ENCODE peak calls at places on chromosome X, in four cellular contexts. One of them, this sample, is unnamed.

GRCh38 chrX:106302304-106302703 is 134.2 kb downstream of the PWWP3B start:
- DNase-seq in heart right ventricle: no peak
- DNase-seq in foreskin fibroblast: peak
- DNase-seq in A549: no peak
- DNase-seq in this sample: no peak

GRCh38 chrX:1392376-1393130 is 640 bp upstream of the SLC25A6 start:
- DNase-seq in heart right ventricle: peak
- DNase-seq in foreskin fibroblast: peak
- DNase-seq in A549: peak
- DNase-seq in this sample: peak

GRCh38 chrX:133402042-133402453 is 13.2 kb downstream of the GPC4 start:
- DNase-seq in heart right ventricle: no peak
- DNase-seq in foreskin fibroblast: peak
- DNase-seq in A549: no peak
- DNase-seq in this sample: peak

GRCh38 chrX:149512225-149512885 is 7.2 kb upstream of the IDS start:
- DNase-seq in heart right ventricle: no peak
- DNase-seq in foreskin fibroblast: peak
- DNase-seq in A549: peak
- DNase-seq in this sample: peak

GRCh38 chrX:139936259-139936658 is 3.4 kb upstream of the ATP11C start:
- DNase-seq in heart right ventricle: no peak
- DNase-seq in foreskin fibroblast: no peak
- DNase-seq in A549: peak
- DNase-seq in this sample: no peak

GRCh38 chrX:140317462-140317861 is 187.4 kb downstream of the SOX3 start:
- DNase-seq in heart right ventricle: no peak
- DNase-seq in foreskin fibroblast: no peak
- DNase-seq in A549: no peak
- DNase-seq in this sample: no peak

GRCh38 chrX:130118941-130119640 is 8.8 kb upstream of the ELF4 start:
- DNase-seq in heart right ventricle: no peak
- DNase-seq in foreskin fibroblast: peak
- DNase-seq in A549: no peak
- DNase-seq in this sample: peak

GRCh38 chrX:115689931-115690330 is 129.0 kb downstream of the PLS3 start:
- DNase-seq in heart right ventricle: no peak
- DNase-seq in foreskin fibroblast: peak
- DNase-seq in A549: no peak
- DNase-seq in this sample: no peak

GRCh38 chrX:137565318-137565904 is 516 bp upstream of the ZIC3 start:
- DNase-seq in heart right ventricle: no peak
- DNase-seq in foreskin fibroblast: no peak
- DNase-seq in A549: no peak
- DNase-seq in this sample: no peak

DNA sequence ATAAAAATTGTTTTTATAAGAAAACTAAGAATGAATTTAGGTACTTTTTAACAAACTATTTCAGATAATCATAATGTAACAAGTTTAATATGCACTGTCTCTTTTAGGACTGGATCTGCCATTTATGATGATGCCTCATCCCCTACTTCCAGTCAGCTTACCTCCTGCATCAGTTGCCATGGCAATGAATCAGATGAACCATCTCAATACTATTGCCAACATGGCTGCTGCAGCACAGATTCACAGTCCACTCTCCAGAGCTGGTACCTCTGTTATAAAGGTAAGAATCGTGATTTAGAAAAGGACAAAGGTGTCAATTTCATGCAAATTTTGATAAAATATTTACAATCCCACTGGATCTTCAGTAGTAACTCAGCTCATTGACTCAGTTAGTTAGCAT is 566.2 kb downstream of the DACH2 start:
- DNase-seq in heart right ventricle: no peak
- DNase-seq in foreskin fibroblast: no peak
- DNase-seq in A549: no peak
- DNase-seq in this sample: no peak
- H3K4me3 ChIP-seq in heart right ventricle: no peak
- H3K4me3 ChIP-seq in foreskin fibroblast: no peak
- H3K4me3 ChIP-seq in A549: no peak
- H3K4me3 ChIP-seq in this sample: no peak

GRCh38 chrX:69287025-69287540 is 121.8 kb upstream of the PJA1 start:
- DNase-seq in heart right ventricle: no peak
- DNase-seq in foreskin fibroblast: no peak
- DNase-seq in A549: no peak
- DNase-seq in this sample: no peak

GRCh38 chrX:69285401-69285871 is 120.2 kb upstream of the PJA1 start:
- DNase-seq in heart right ventricle: peak
- DNase-seq in foreskin fibroblast: peak
- DNase-seq in A549: no peak
- DNase-seq in this sample: no peak

GRCh38 chrX:69284491-69284890 is 119.2 kb upstream of the PJA1 start:
- DNase-seq in heart right ventricle: no peak
- DNase-seq in foreskin fibroblast: no peak
- DNase-seq in A549: no peak
- DNase-seq in this sample: no peak

GRCh38 chrX:69286546-69286906 is 121.3 kb upstream of the PJA1 start:
- DNase-seq in heart right ventricle: no peak
- DNase-seq in foreskin fibroblast: no peak
- DNase-seq in A549: no peak
- DNase-seq in this sample: no peak

GRCh38 chrX:69285881-69286545 is 120.8 kb upstream of the PJA1 start:
- DNase-seq in heart right ventricle: peak
- DNase-seq in foreskin fibroblast: peak
- DNase-seq in A549: peak
- DNase-seq in this sample: peak
- H3K4me3 ChIP-seq in heart right ventricle: peak
- H3K4me3 ChIP-seq in foreskin fibroblast: peak
- H3K4me3 ChIP-seq in A549: peak
- H3K4me3 ChIP-seq in this sample: no peak

GRCh38 chrX:153984351-153985178 is 12.0 kb downstream of the TMEM187 start:
- DNase-seq in heart right ventricle: no peak
- DNase-seq in foreskin fibroblast: no peak
- DNase-seq in A549: no peak
- DNase-seq in this sample: no peak
- H3K4me3 ChIP-seq in heart right ventricle: no peak
- H3K4me3 ChIP-seq in foreskin fibroblast: no peak
- H3K4me3 ChIP-seq in A549: no peak
- H3K4me3 ChIP-seq in this sample: no peak

DNA sequence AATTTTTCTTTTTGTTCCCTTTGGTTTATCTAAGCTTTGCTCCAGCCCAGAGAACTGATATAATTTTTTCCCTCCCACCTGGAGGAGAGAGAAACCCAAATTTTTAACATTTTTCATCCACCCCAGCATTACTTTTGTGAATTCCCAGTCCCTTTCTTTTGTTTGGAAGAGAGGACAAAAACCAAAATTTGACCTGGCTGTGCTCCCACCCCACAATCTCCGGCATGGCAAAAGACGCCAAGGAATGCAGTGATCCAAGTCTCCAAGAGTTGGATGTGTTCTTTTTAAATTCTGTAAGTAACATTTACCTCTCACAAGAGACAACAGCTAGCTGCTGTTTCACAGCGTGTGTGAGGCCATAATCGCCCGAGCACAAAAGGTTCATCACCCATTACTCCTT is 25.2 kb upstream of the FAM156A start:
- DNase-seq in heart right ventricle: no peak
- DNase-seq in foreskin fibroblast: no peak
- DNase-seq in A549: no peak
- DNase-seq in this sample: peak
- H3K4me3 ChIP-seq in heart right ventricle: no peak
- H3K4me3 ChIP-seq in foreskin fibroblast: peak
- H3K4me3 ChIP-seq in A549: no peak
- H3K4me3 ChIP-seq in this sample: no peak

GRCh38 chrX:83535417-83536244 is 27.5 kb downstream of the POU3F4 start:
- DNase-seq in heart right ventricle: no peak
- DNase-seq in foreskin fibroblast: no peak
- DNase-seq in A549: no peak
- DNase-seq in this sample: no peak
- H3K4me3 ChIP-seq in heart right ventricle: no peak
- H3K4me3 ChIP-seq in foreskin fibroblast: no peak
- H3K4me3 ChIP-seq in A549: no peak
- H3K4me3 ChIP-seq in this sample: no peak

DNA sequence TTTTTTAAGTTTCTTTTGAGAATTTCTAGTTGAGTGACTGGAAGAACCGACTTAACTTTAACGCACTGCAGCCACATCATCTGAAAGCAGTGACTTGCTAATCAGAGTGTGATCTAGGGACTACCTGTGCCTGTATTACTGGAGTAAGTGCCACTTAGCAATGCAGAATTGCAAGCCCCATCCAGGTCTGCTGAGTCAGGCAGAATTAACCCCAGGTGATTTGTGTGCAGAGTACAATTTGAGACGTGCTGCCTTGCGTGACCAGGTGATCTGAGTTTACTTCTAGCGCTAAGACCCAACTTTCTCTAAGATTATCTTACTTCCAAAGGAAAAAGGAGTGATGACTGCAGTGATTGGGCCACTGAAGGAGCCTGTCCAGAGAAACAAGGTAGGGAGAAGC is 85.3 kb downstream of the CLCN4 start:
- DNase-seq in heart right ventricle: no peak
- DNase-seq in foreskin fibroblast: no peak
- DNase-seq in A549: no peak
- DNase-seq in this sample: no peak
- H3K4me3 ChIP-seq in heart right ventricle: no peak
- H3K4me3 ChIP-seq in foreskin fibroblast: no peak
- H3K4me3 ChIP-seq in A549: no peak
- H3K4me3 ChIP-seq in this sample: no peak

GRCh38 chrX:118499295-118499694 is 3.7 kb downstream of the DOCK11 start:
- DNase-seq in heart right ventricle: no peak
- DNase-seq in foreskin fibroblast: no peak
- DNase-seq in A549: no peak
- DNase-seq in this sample: no peak
- H3K4me3 ChIP-seq in heart right ventricle: no peak
- H3K4me3 ChIP-seq in foreskin fibroblast: no peak
- H3K4me3 ChIP-seq in A549: no peak
- H3K4me3 ChIP-seq in this sample: no peak

This sample was measured in SJSA1.